ENCODE peak calls at places on chromosome 15, in four cellular contexts. Q, I, T and C are unnamed samples.
A peak's percentile ranks its signal among the peaks of the same experiment; 100 is the strongest.

GRCh38 chr15:45199136-45199810 is 11.5 kb upstream of the SHF start:
- DNase-seq in Q (peak; percentile 41), I (peak; percentile 26), T (peak; percentile 68), C (peak; percentile 34)

GRCh38 chr15:39654308-39654707 is 73.4 kb downstream of the THBS1 start:
- DNase-seq in Q (no peak), I (no peak), T (no peak), C (no peak)

GRCh38 chr15:50907866-50908208 is 646 bp upstream of the AP4E1 start:
- DNase-seq in Q (peak; percentile 22), I (no peak), T (no peak), C (peak; percentile 20)

GRCh38 chr15:29774900-29775299 is 47.4 kb downstream of the TJP1 start:
- DNase-seq in Q (peak; percentile 81), I (peak; percentile 81), T (no peak), C (peak; percentile 43)

GRCh38 chr15:76059320-76060097 is at the start of gene TMEM266:
- DNase-seq in Q (peak; percentile 13), I (peak; percentile 14), T (peak; percentile 77), C (peak; percentile 67)

GRCh38 chr15:55475842-55476241 is 32.2 kb downstream of the DNAAF4 start:
- DNase-seq in Q (no peak), I (no peak), T (peak; percentile 47), C (no peak)

GRCh38 chr15:31255732-31256384 is 70.8 kb upstream of the KLF13 start:
- DNase-seq in Q (no peak), I (no peak), T (peak; percentile 76), C (no peak)

GRCh38 chr15:62928242-62928995 is 114.1 kb upstream of the TPM1 start:
- DNase-seq in Q (peak; percentile 93), I (peak; percentile 85), T (no peak), C (peak; percentile 83)

GRCh38 chr15:55222588-55222987 is 25.8 kb upstream of the RSL24D1 start:
- DNase-seq in Q (no peak), I (no peak), T (peak; percentile 62), C (no peak)

GRCh38 chr15:89095073-89095472 is 6.8 kb downstream of the ABHD2 start:
- DNase-seq in Q (no peak), I (no peak), T (no peak), C (no peak)

GRCh38 chr15:73051811-73052678 is at the start of gene NEO1:
- DNase-seq in Q (peak; percentile 80), I (peak; percentile 77), T (peak; percentile 74), C (peak; percentile 65)
- TF ChIP-seq CTCF in Q (no peak), I (no peak), T (no peak), C (no peak)

GRCh38 chr15:40716165-40716564 is 21.2 kb downstream of the RAD51 start:
- DNase-seq in Q (no peak), I (no peak), T (no peak), C (no peak)
- H3K4me3 ChIP-seq in Q (no peak overlapping the region), I (no peak overlapping the region), T (no peak overlapping the region), C (no peak overlapping the region)

DNA sequence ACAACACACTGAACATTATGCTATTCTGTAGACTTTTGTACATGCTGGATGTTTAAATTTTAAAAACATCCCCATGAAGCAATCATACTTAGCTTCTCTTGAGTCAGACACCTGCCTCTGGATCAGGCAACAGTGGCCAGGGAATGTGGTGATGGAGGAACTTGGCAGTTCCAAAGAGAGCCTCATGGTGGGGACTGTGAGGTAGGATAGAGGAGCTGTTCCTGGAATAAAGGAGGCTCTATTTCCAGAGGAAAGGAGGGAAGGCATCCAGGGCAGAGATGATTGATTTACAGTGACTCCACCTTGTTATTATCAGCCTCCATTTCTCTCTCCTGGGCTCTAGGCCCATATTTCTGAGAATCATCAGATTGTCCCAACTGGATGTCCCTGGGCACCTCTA is 35.0 kb upstream of the ABHD17C start:
- DNase-seq in Q (peak; percentile 40), I (peak; percentile 22), T (no peak), C (peak; percentile 63)
- TF ChIP-seq CTCF in Q (peak; percentile 65), I (peak; percentile 43), T (no peak), C (peak; percentile 64)

DNA sequence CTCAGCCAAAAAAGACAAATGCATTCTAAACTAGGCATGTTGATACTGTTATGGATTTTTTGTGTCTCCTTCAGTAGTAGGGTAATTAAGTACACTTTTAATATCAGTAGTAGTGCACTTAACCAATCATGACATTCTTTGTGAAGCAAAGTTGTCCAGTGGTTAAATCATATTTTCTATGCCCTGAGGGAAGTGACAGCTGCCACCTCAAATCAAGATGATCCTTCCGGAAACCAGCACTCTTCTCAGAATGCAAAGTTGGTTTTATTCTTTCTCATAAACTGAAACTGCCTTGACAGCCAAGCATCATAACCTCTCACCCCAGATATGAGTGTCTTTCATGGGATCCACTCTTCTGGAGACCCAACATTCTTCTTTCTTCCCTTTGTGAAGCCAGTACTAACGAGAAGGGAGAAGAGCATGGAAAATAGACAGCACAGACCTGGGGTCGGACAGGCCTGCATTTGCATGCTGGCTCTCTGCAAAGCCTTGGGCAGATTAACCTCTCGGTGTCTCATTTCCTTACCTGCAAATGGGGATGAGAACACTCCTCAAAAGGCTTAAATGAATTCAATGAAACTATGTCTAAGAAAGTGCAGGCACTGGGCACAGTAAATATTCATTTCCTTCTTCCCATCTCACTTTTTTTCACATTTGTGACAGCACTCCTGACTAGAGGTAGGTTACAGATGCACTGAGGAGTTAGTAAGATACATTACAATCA is 13.2 kb downstream of the AAGAB start:
- DNase-seq in Q (no peak), I (no peak), T (peak; percentile 69), C (no peak)
- H3K4me3 ChIP-seq in Q (no peak overlapping the region), I (no peak overlapping the region), T (peak overlapping the region; percentile 15), C (no peak overlapping the region)

GRCh38 chr15:77186518-77187095 is 115.7 kb upstream of the TSPAN3 start:
- DNase-seq in Q (peak; percentile 52), I (peak; percentile 72), T (no peak), C (peak; percentile 20)
- TF ChIP-seq CTCF in Q (peak; percentile 62), I (peak; percentile 60), T (peak; percentile 67), C (peak; percentile 50)

DNA sequence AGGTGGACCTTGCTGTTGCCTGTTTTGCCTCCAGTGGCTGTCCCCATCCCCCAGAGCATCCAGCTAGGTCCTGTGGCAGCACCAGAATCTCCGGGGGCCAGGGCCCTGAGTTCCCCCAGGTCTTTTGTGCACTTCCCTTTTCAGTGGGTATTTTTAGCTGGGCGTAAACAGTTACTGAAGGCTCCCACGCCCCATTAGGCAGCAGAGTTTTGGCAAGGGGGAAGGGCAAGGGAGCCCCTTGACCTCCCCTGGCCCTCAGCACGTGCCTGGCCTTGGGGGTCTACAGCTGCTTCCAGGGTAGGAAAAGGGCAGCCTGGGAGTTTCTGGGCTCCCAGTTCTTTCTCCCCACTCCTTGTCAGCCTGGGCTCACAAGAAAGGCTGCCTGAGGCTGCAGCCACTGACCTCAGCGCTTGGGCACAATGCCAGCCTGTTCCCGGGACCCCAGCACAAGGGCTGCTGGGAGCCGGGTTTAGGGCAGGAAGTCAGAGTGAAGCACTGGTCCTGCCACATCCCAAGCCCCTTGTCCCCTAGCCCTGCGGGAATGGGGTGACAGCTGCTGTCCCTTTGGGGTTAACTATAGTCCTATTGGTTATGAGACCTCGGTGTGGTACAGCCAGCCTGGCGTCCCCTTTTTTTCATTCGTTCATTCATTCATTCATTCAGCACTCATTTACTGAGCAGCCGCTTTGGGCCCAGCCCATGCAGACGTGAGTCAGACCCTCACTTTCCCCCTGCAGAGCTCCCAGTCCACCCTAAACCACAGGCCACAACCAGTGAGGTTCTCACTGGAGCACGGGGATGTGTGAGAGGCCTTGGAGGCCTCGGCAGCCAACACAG is 8.4 kb downstream of the CSK start:
- DNase-seq in Q (peak; percentile 95), I (peak; percentile 82), T (peak; percentile 82), C (peak; percentile 77)
- H3K4me3 ChIP-seq in Q (no peak overlapping the region), I (no peak overlapping the region), T (peak overlapping the region; percentile 98), C (no peak overlapping the region)

DNA sequence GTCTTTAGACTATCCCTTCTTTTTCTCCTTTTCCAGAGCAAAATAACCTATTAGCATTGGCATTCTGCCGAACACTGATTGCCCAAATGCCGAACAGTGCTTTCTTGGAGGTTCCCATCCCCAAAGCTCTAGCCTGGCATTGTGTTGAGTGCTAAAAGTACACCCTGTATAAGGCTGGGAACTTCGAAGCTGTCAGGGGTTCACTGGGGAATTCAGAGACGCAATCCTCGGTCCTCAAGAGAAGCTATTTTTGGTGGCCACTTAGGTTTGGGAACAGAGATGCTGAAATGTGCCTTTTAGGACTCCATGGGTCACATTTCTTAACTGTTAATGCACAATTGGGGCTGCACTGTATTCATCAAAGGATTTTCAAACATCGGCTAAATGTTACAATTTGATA is 8.3 kb downstream of the FRMD5 start:
- DNase-seq in Q (no peak), I (no peak), T (no peak), C (no peak)
- TF ChIP-seq CTCF in Q (no peak), I (no peak), T (no peak), C (no peak)

DNA sequence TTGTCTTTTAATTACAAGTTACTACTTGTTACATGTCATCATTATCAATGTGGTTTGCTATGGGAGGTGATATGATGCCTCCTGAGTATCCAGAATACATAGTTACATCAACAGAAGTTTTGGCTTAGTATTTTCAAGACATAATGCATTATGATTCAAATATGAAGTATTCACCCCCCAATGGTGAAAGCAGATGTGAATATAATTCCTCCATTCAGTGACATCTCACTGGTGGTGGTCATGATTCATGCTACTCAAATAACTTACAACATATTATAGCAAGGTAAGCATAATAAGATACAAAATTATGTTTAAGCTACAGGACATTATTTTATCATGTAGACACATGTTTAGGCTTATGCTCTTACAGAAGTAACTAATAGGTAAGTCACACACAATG is 34.9 kb upstream of the TTBK2 start:
- DNase-seq in Q (peak; percentile 74), I (no peak), T (no peak), C (peak; percentile 75)
- H3K4me3 ChIP-seq in Q (no peak overlapping the region), I (no peak overlapping the region), T (no peak overlapping the region), C (no peak overlapping the region)

DNA sequence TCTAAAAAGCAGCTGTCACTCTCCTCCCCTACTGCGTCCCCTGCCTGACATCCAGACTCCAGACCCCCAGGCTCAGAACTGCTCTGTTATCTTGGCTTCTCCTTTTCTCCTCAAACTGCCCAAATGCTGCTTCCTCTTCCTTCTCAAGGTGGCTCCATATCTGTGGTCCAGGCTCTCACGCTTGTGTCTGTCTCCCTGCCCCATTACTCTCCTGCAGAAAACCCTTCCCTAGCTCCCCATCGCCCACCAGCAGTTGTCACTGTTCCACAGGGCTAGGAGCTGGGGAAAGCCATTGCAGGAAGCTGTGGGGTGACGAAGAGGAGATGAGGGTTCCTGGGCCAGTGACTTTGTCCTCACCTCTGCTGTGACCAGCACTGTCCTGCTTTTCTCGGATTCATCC is 30.7 kb upstream of the CGNL1 start:
- DNase-seq in Q (no peak), I (no peak), T (no peak), C (no peak)
- TF ChIP-seq CTCF in Q (peak; percentile 57), I (peak; percentile 12), T (no peak), C (peak; percentile 24)